ENCODE peak calls at places on chromosomes 12 and 14, in nine cellular contexts. L is brain microvascular endothelial cell, Z is uterus, X is upper lobe of left lung, F is kidney epithelial cell, R is fibroblast of lung, I is Panc1, N is endothelial cell, P is astrocyte of the spinal cord. K is an unnamed sample.

GRCh38 chr12:92721130-92721529 is 18.3 kb downstream of the PLEKHG7 start:
- DNase-seq in L (peak), F (no peak), I (no peak), R (no peak), P (peak), N (no peak), X (no peak), Z (no peak), K (no peak)

GRCh38 chr12:27521066-27521465 is 2.9 kb upstream of the PPFIBP1 start:
- DNase-seq in L (no peak), N (peak), R (peak), X (no peak), I (no peak), F (no peak), Z (peak), P (no peak), K (no peak)

GRCh38 chr12:92290016-92290685 is 144.5 kb upstream of the BTG1 start:
- DNase-seq in P (peak), X (no peak), Z (no peak), N (no peak), F (peak), R (peak), L (peak), I (no peak), K (no peak)

GRCh38 chr14:95210699-95211098 is 53.4 kb upstream of the DICER1 start:
- DNase-seq in X (peak), I (no peak), N (no peak), P (no peak), F (no peak), Z (no peak), R (no peak), L (no peak), K (no peak)

GRCh38 chr14:70152081-70152480 is 36.7 kb downstream of the SLC8A3 start:
- DNase-seq in N (no peak), P (no peak), R (no peak), L (no peak), X (no peak), Z (no peak), F (no peak), I (no peak), K (no peak)

GRCh38 chr14:95667251-95667693 is 19.0 kb upstream of the TCL1B start:
- DNase-seq in P (no peak), Z (no peak), I (no peak), N (no peak), R (no peak), L (no peak), F (no peak), X (no peak), K (no peak)

GRCh38 chr14:100313045-100313400 is 6.8 kb upstream of the SLC25A29 start:
- DNase-seq in Z (no peak), P (no peak), X (no peak), I (no peak), F (no peak), R (no peak), N (no peak), L (no peak), K (no peak)

GRCh38 chr14:90970167-90970600 is 90.3 kb downstream of the RPS6KA5 start:
- DNase-seq in P (peak), L (no peak), X (no peak), I (no peak), F (peak), Z (no peak), R (peak), N (no peak), K (no peak)

GRCh38 chr14:32623300-32624093 is 294.4 kb downstream of the AKAP6 start:
- DNase-seq in F (peak), I (no peak), R (no peak), X (no peak), Z (no peak), N (no peak), L (peak), P (no peak), K (no peak)

GRCh38 chr14:94728950-94729349 is 41.0 kb downstream of the GSC start:
- DNase-seq in F (no peak), I (no peak), N (no peak), P (no peak), X (no peak), Z (no peak), L (no peak), R (no peak), K (no peak)

GRCh38 chr12:92593734-92594402 is 108.9 kb upstream of the PLEKHG7 start:
- DNase-seq in X (peak), L (peak), F (peak), I (peak), P (peak), Z (no peak), N (no peak), R (peak), K (no peak)

GRCh38 chr14:58805605-58806358 is 168.0 kb downstream of the DACT1 start:
- DNase-seq in I (no peak), N (no peak), P (peak), X (no peak), F (no peak), R (peak), L (peak), Z (no peak), K (no peak)

GRCh38 chr14:30607156-30607780 is 14.9 kb upstream of the SCFD1 start:
- DNase-seq in L (no peak), R (no peak), P (peak), N (no peak), Z (no peak), F (no peak), I (no peak), X (no peak), K (no peak)

GRCh38 chr14:30608533-30609006 is 13.5 kb upstream of the SCFD1 start:
- DNase-seq in F (peak), I (no peak), L (peak), Z (no peak), P (peak), X (no peak), R (peak), N (no peak), K (no peak)

GRCh38 chr14:30614155-30614554 is 8.0 kb upstream of the SCFD1 start:
- DNase-seq in I (no peak), N (no peak), R (no peak), F (no peak), P (no peak), X (no peak), Z (no peak), L (no peak), K (no peak)

GRCh38 chr14:30610719-30611388 is 11.3 kb upstream of the SCFD1 start:
- DNase-seq in X (no peak), P (peak), L (peak), N (peak), F (no peak), R (peak), I (no peak), Z (peak), K (no peak)
- TF ChIP-seq CTCF in X (peak), P (peak), L (peak), N (no peak), F (peak), R (peak), I (peak), Z (no peak), K (peak)

DNA sequence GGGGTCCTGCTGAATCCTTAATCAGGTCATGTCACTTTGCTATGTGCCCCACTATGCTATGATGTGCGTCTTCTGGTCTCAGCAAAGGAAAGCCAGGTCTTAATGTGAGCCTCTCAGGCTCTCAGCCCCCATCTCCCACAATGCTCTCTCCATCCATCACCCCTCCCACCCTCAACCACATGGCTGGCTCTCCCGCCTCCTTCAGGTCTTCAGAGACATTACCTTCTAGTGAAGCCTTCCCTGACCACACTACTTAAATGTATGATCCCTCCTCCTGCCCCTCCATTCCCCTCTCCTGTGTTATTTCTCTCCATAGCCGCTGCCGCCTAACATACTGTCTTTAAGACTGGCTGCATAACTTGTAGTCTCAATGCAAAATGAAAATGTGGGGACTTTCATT is 50.5 kb downstream of the KRT80 start:
- DNase-seq in X (no peak), P (no peak), Z (no peak), N (no peak), I (no peak), L (no peak), F (no peak), R (no peak), K (no peak)
- TF ChIP-seq CTCF in X (no peak), P (peak), Z (no peak), N (no peak), I (no peak), L (peak), F (peak), R (no peak), K (peak)

DNA sequence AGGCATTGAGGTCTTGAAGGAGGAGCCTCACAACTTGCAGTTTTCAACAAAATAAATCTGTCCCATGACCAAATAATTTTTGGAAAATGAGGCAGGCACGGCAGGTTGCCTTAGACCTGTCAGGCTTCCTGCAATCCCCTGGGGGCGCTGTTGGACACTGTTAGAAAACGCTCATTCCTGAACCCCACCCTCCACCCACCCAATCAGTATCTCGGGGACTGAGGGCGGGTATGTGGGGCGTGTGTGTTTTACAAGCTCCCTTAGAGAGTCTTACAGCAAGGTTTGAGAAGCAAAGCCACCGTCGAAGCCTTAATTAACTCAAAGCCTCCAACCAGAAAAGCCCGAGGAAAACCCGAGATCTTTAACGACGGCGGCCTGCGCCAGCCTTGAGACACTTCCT is 122.8 kb downstream of the GLT1D1 start:
- DNase-seq in R (no peak), Z (no peak), N (no peak), I (no peak), X (no peak), P (no peak), L (peak), F (no peak), K (no peak)
- TF ChIP-seq CTCF in R (no peak), Z (no peak), N (no peak), I (no peak), X (peak), P (no peak), L (peak), F (no peak), K (peak)

DNA sequence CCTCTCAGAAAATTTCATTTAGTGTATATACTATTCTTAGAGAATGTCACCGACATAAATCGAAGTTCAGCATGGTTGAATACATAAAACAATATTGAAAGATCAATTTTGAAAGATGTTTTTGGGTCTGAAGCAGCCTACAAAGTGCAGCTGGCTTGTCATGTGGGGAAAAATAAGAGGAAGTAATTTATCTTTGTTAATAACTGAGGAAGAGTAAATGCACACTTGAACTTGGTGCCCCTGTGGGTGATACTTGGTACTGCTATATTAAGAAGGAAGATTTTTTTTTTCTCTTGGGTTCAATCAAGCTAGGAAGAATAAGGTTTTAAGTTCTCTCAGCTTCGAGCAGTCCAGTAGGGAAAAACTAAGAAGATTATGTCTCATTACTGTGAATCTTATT is 661.3 kb downstream of the RPL10L start:
- DNase-seq in Z (no peak), X (no peak), N (no peak), P (no peak), R (no peak), F (no peak), I (no peak), L (no peak), K (no peak)
- TF ChIP-seq CTCF in Z (no peak), X (no peak), N (peak), P (peak), R (peak), F (peak), I (no peak), L (peak), K (peak)

GRCh38 chr14:105993814-105994213 is 467.4 kb downstream of the TMEM121 start:
- DNase-seq in N (no peak), Z (no peak), I (no peak), L (no peak), X (peak), R (no peak), P (no peak), F (no peak), K (no peak)

GRCh38 chr14:105999361-106000028 is 473.1 kb downstream of the TMEM121 start:
- DNase-seq in I (no peak), P (no peak), L (no peak), F (no peak), Z (peak), N (no peak), R (no peak), X (peak), K (no peak)
- TF ChIP-seq CTCF in I (peak), P (peak), L (peak), F (peak), Z (no peak), N (peak), R (peak), X (peak), K (peak)

GRCh38 chr12:89874146-89874545 is 165.5 kb upstream of the ATP2B1 start:
- DNase-seq in L (no peak), X (no peak), P (peak), R (peak), F (no peak), Z (no peak), N (no peak), I (no peak), K (no peak)
- TF ChIP-seq CTCF in L (no peak), X (no peak), P (no peak), R (no peak), F (no peak), Z (no peak), N (no peak), I (no peak), K (no peak)

GRCh38 chr12:44847888-44848770 is 28.0 kb downstream of the NELL2 start:
- DNase-seq in R (no peak), X (no peak), L (no peak), I (no peak), Z (no peak), F (no peak), N (no peak), P (no peak), K (no peak)

GRCh38 chr12:44847403-44847802 is 28.7 kb downstream of the NELL2 start:
- DNase-seq in I (no peak), X (no peak), Z (no peak), P (no peak), N (no peak), L (no peak), R (no peak), F (no peak), K (no peak)

GRCh38 chr12:44851586-44851985 is 24.5 kb downstream of the NELL2 start:
- DNase-seq in R (no peak), P (no peak), I (no peak), F (no peak), L (no peak), N (no peak), X (no peak), Z (no peak), K (no peak)

GRCh38 chr12:44848771-44849085 is 27.4 kb downstream of the NELL2 start:
- DNase-seq in L (no peak), Z (no peak), P (no peak), F (no peak), X (no peak), I (no peak), R (no peak), N (no peak), K (no peak)

GRCh38 chr12:44852483-44852882 is 23.6 kb downstream of the NELL2 start:
- DNase-seq in Z (no peak), R (no peak), X (no peak), I (no peak), L (no peak), F (peak), P (no peak), N (no peak), K (no peak)
- TF ChIP-seq CTCF in Z (no peak), R (no peak), X (no peak), I (no peak), L (no peak), F (no peak), P (no peak), N (no peak), K (no peak)

GRCh38 chr12:51379571-51379970 is 11.6 kb downstream of the GALNT6 start:
- DNase-seq in R (no peak), L (no peak), F (no peak), N (no peak), P (no peak), X (peak), Z (no peak), I (no peak), K (no peak)

GRCh38 chr12:51374856-51375255 is 16.4 kb downstream of the GALNT6 start:
- DNase-seq in N (no peak), R (no peak), L (no peak), Z (no peak), X (no peak), P (no peak), F (no peak), I (no peak), K (no peak)

GRCh38 chr12:51374346-51374745 is 16.9 kb downstream of the GALNT6 start:
- DNase-seq in Z (no peak), X (no peak), R (peak), I (no peak), F (no peak), N (no peak), P (no peak), L (no peak), K (no peak)

GRCh38 chr12:51378749-51379148 is 12.5 kb downstream of the GALNT6 start:
- DNase-seq in F (no peak), R (no peak), P (no peak), Z (no peak), I (no peak), N (no peak), L (no peak), X (no peak), K (no peak)

GRCh38 chr12:51377099-51377984 is 13.9 kb downstream of the GALNT6 start:
- DNase-seq in Z (no peak), P (no peak), N (no peak), X (peak), I (no peak), F (no peak), L (no peak), R (peak), K (no peak)
- TF ChIP-seq CTCF in Z (no peak), P (peak), N (no peak), X (no peak), I (no peak), F (no peak), L (no peak), R (no peak), K (no peak)

GRCh38 chr12:47382305-47382704 is 302.5 kb upstream of the AMIGO2 start:
- DNase-seq in X (no peak), Z (no peak), P (no peak), R (no peak), F (no peak), I (no peak), N (no peak), L (no peak), K (no peak)
- TF ChIP-seq CTCF in X (no peak), Z (no peak), P (no peak), R (no peak), F (no peak), I (no peak), N (no peak), L (no peak), K (no peak)

GRCh38 chr14:65095633-65096205 is 6.6 kb downstream of the MAX start:
- DNase-seq in P (peak), X (no peak), Z (peak), L (peak), N (no peak), F (no peak), R (peak), I (no peak), K (no peak)

GRCh38 chr14:65096323-65097089 is 5.8 kb downstream of the MAX start:
- DNase-seq in P (no peak), R (peak), F (no peak), N (no peak), L (peak), Z (no peak), I (no peak), X (no peak), K (no peak)

GRCh38 chr14:65092340-65092739 is 10.0 kb downstream of the MAX start:
- DNase-seq in N (no peak), Z (no peak), P (no peak), F (no peak), I (no peak), X (no peak), L (no peak), R (no peak), K (no peak)
- TF ChIP-seq CTCF in N (no peak), Z (no peak), P (no peak), F (no peak), I (no peak), X (no peak), L (no peak), R (no peak), K (no peak)

K was measured in type B pancreatic cell.